ENCODE peak calls at places on chromosomes 1 and 21, in four cellular contexts. X is T-helper 1 cell, P is T-helper 2 cell, L is kidney. B is an unnamed sample.
A peak's percentile ranks its signal among the peaks of the same experiment; 100 is the strongest.

GRCh38 chr1:230129341-230129740 is 62.3 kb downstream of the GALNT2 start:
- DNase-seq in P (no peak), L (no peak), X (no peak), B (no peak)

GRCh38 chr1:151989131-151989868 is 4.4 kb downstream of the S100A10 start:
- DNase-seq in L (peak; percentile 88), X (no peak), P (no peak), B (peak; percentile 92)

GRCh38 chr1:215226755-215227154 is 144.2 kb downstream of the KCNK2 start:
- DNase-seq in X (no peak), L (no peak), P (no peak), B (no peak)

GRCh38 chr1:44884746-44885145 is 41.7 kb upstream of the PTCH2 start:
- DNase-seq in P (no peak), X (no peak), L (no peak), B (no peak)

GRCh38 chr1:166693673-166694297 is 145.5 kb upstream of the POGK start:
- DNase-seq in P (no peak), X (no peak), L (no peak), B (no peak)

GRCh38 chr1:24966724-24967346 is 36.8 kb upstream of the RUNX3 start:
- DNase-seq in X (no peak), P (no peak), L (peak; percentile 37), B (peak; percentile 71)

GRCh38 chr1:115239148-115239820 is 98.8 kb downstream of the NGF start:
- DNase-seq in X (no peak), L (no peak), P (no peak), B (peak; percentile 96)

GRCh38 chr1:41407666-41408252 is 46.5 kb downstream of the FOXO6 start:
- DNase-seq in L (no peak), P (no peak), X (no peak), B (no peak)

GRCh38 chr1:22661880-22662279 is 8.8 kb downstream of the C1QB start:
- DNase-seq in P (no peak), L (no peak), X (no peak), B (no peak)

GRCh38 chr21:38123626-38124025 is 133.2 kb upstream of the KCNJ15 start:
- DNase-seq in X (no peak), L (no peak), P (no peak), B (no peak)

GRCh38 chr1:208975456-208975855 is 608.1 kb upstream of the CAMK1G start:
- DNase-seq in P (no peak), L (peak; percentile 32), X (no peak), B (no peak)

GRCh38 chr1:227447531-227447990 is 115.8 kb upstream of the ZNF678 start:
- DNase-seq in P (no peak), L (peak; percentile 92), X (no peak), B (peak; percentile 47)

GRCh38 chr1:84758968-84759491 is 68.8 kb upstream of the SSX2IP start:
- DNase-seq in L (peak; percentile 64), P (no peak), X (no peak), B (peak; percentile 49)

B was measured in AG10803.